ENCODE peak calls at places on chromosomes 7 and 10, in nine cellular contexts. One of them, this sample, is unnamed.

GRCh38 chr10:92342801-92343200 is 51.8 kb downstream of the MARCHF5 start:
- DNase-seq in H4: no peak
- DNase-seq in adipocyte: peak
- DNase-seq in germinal center: no peak
- DNase-seq in ovary: no peak
- DNase-seq in Karpas-422: no peak
- DNase-seq in stimulated activated CD4-positive, alpha-beta T cell treated with anti-CD3 and anti-CD28 coated beads, Interleukin-1b, Interleukin-23, amount 100 ng/mL, for 1 hour: no peak
- DNase-seq in lower lobe of right lung: no peak
- DNase-seq in SK-N-SH: no peak
- DNase-seq in this sample: no peak

GRCh38 chr10:104120061-104120460 is 1.9 kb upstream of the SFR1 start:
- DNase-seq in H4: no peak
- DNase-seq in adipocyte: peak
- DNase-seq in germinal center: no peak
- DNase-seq in ovary: no peak
- DNase-seq in Karpas-422: peak
- DNase-seq in stimulated activated CD4-positive, alpha-beta T cell treated with anti-CD3 and anti-CD28 coated beads, Interleukin-1b, Interleukin-23, amount 100 ng/mL, for 1 hour: no peak
- DNase-seq in lower lobe of right lung: no peak
- DNase-seq in SK-N-SH: no peak
- DNase-seq in this sample: no peak

GRCh38 chr10:23557777-23558176 is 118.9 kb downstream of the OTUD1 start:
- DNase-seq in H4: no peak
- DNase-seq in adipocyte: no peak
- DNase-seq in germinal center: no peak
- DNase-seq in ovary: no peak
- DNase-seq in Karpas-422: no peak
- DNase-seq in stimulated activated CD4-positive, alpha-beta T cell treated with anti-CD3 and anti-CD28 coated beads, Interleukin-1b, Interleukin-23, amount 100 ng/mL, for 1 hour: no peak
- DNase-seq in lower lobe of right lung: no peak
- DNase-seq in SK-N-SH: no peak
- DNase-seq in this sample: no peak

GRCh38 chr7:51311166-51311565 is 5.4 kb downstream of the COBL start:
- DNase-seq in H4: peak
- DNase-seq in adipocyte: no peak
- DNase-seq in germinal center: no peak
- DNase-seq in ovary: no peak
- DNase-seq in Karpas-422: no peak
- DNase-seq in stimulated activated CD4-positive, alpha-beta T cell treated with anti-CD3 and anti-CD28 coated beads, Interleukin-1b, Interleukin-23, amount 100 ng/mL, for 1 hour: no peak
- DNase-seq in lower lobe of right lung: no peak
- DNase-seq in SK-N-SH: no peak
- DNase-seq in this sample: no peak

GRCh38 chr7:139731802-139732470 is 45.9 kb downstream of the HIPK2 start:
- DNase-seq in H4: peak
- DNase-seq in adipocyte: peak
- DNase-seq in germinal center: no peak
- DNase-seq in ovary: no peak
- DNase-seq in Karpas-422: no peak
- DNase-seq in stimulated activated CD4-positive, alpha-beta T cell treated with anti-CD3 and anti-CD28 coated beads, Interleukin-1b, Interleukin-23, amount 100 ng/mL, for 1 hour: no peak
- DNase-seq in lower lobe of right lung: peak
- DNase-seq in SK-N-SH: no peak
- DNase-seq in this sample: peak

GRCh38 chr7:92404170-92404614 is 43.1 kb upstream of the GATAD1 start:
- DNase-seq in H4: no peak
- DNase-seq in adipocyte: no peak
- DNase-seq in germinal center: no peak
- DNase-seq in ovary: no peak
- DNase-seq in Karpas-422: no peak
- DNase-seq in stimulated activated CD4-positive, alpha-beta T cell treated with anti-CD3 and anti-CD28 coated beads, Interleukin-1b, Interleukin-23, amount 100 ng/mL, for 1 hour: no peak
- DNase-seq in lower lobe of right lung: no peak
- DNase-seq in SK-N-SH: no peak
- DNase-seq in this sample: no peak

GRCh38 chr10:119191881-119192280 is 13.3 kb upstream of the PRDX3 start:
- DNase-seq in H4: peak
- DNase-seq in adipocyte: no peak
- DNase-seq in germinal center: no peak
- DNase-seq in ovary: no peak
- DNase-seq in Karpas-422: no peak
- DNase-seq in stimulated activated CD4-positive, alpha-beta T cell treated with anti-CD3 and anti-CD28 coated beads, Interleukin-1b, Interleukin-23, amount 100 ng/mL, for 1 hour: no peak
- DNase-seq in lower lobe of right lung: no peak
- DNase-seq in SK-N-SH: no peak
- DNase-seq in this sample: no peak

GRCh38 chr7:132251327-132251659 is 325.0 kb downstream of the PLXNA4 start:
- DNase-seq in H4: peak
- DNase-seq in adipocyte: no peak
- DNase-seq in germinal center: no peak
- DNase-seq in ovary: peak
- DNase-seq in Karpas-422: no peak
- DNase-seq in stimulated activated CD4-positive, alpha-beta T cell treated with anti-CD3 and anti-CD28 coated beads, Interleukin-1b, Interleukin-23, amount 100 ng/mL, for 1 hour: no peak
- DNase-seq in lower lobe of right lung: peak
- DNase-seq in SK-N-SH: no peak
- DNase-seq in this sample: peak

GRCh38 chr7:73893342-73894101 is 32.6 kb downstream of the TMEM270 start:
- DNase-seq in H4: no peak
- DNase-seq in adipocyte: no peak
- DNase-seq in germinal center: no peak
- DNase-seq in ovary: no peak
- DNase-seq in Karpas-422: no peak
- DNase-seq in stimulated activated CD4-positive, alpha-beta T cell treated with anti-CD3 and anti-CD28 coated beads, Interleukin-1b, Interleukin-23, amount 100 ng/mL, for 1 hour: no peak
- DNase-seq in lower lobe of right lung: peak
- DNase-seq in SK-N-SH: no peak
- DNase-seq in this sample: peak

GRCh38 chr7:38007096-38007495 is 86.7 kb downstream of the EPDR1 start:
- DNase-seq in H4: no peak
- DNase-seq in adipocyte: no peak
- DNase-seq in germinal center: no peak
- DNase-seq in ovary: no peak
- DNase-seq in Karpas-422: no peak
- DNase-seq in stimulated activated CD4-positive, alpha-beta T cell treated with anti-CD3 and anti-CD28 coated beads, Interleukin-1b, Interleukin-23, amount 100 ng/mL, for 1 hour: no peak
- DNase-seq in lower lobe of right lung: no peak
- DNase-seq in SK-N-SH: no peak
- DNase-seq in this sample: no peak

GRCh38 chr7:66929170-66929569 is 8.1 kb downstream of the TMEM248 start:
- DNase-seq in H4: no peak
- DNase-seq in adipocyte: no peak
- DNase-seq in germinal center: no peak
- DNase-seq in ovary: no peak
- DNase-seq in Karpas-422: no peak
- DNase-seq in stimulated activated CD4-positive, alpha-beta T cell treated with anti-CD3 and anti-CD28 coated beads, Interleukin-1b, Interleukin-23, amount 100 ng/mL, for 1 hour: no peak
- DNase-seq in lower lobe of right lung: no peak
- DNase-seq in SK-N-SH: no peak
- DNase-seq in this sample: no peak

GRCh38 chr7:20785211-20786048 is 1.3 kb downstream of the SP8 start:
- DNase-seq in H4: peak
- DNase-seq in adipocyte: peak
- DNase-seq in germinal center: peak
- DNase-seq in ovary: no peak
- DNase-seq in Karpas-422: no peak
- DNase-seq in stimulated activated CD4-positive, alpha-beta T cell treated with anti-CD3 and anti-CD28 coated beads, Interleukin-1b, Interleukin-23, amount 100 ng/mL, for 1 hour: no peak
- DNase-seq in lower lobe of right lung: no peak
- DNase-seq in SK-N-SH: peak
- DNase-seq in this sample: peak

GRCh38 chr10:103474077-103474476 is 5.0 kb downstream of the CALHM3 start:
- DNase-seq in H4: no peak
- DNase-seq in adipocyte: no peak
- DNase-seq in germinal center: no peak
- DNase-seq in ovary: no peak
- DNase-seq in Karpas-422: no peak
- DNase-seq in stimulated activated CD4-positive, alpha-beta T cell treated with anti-CD3 and anti-CD28 coated beads, Interleukin-1b, Interleukin-23, amount 100 ng/mL, for 1 hour: no peak
- DNase-seq in lower lobe of right lung: no peak
- DNase-seq in SK-N-SH: no peak
- DNase-seq in this sample: no peak

GRCh38 chr7:157444843-157445135 is 108.0 kb downstream of the DNAJB6 start:
- DNase-seq in H4: no peak
- DNase-seq in adipocyte: no peak
- DNase-seq in germinal center: no peak
- DNase-seq in ovary: no peak
- DNase-seq in Karpas-422: no peak
- DNase-seq in stimulated activated CD4-positive, alpha-beta T cell treated with anti-CD3 and anti-CD28 coated beads, Interleukin-1b, Interleukin-23, amount 100 ng/mL, for 1 hour: no peak
- DNase-seq in lower lobe of right lung: peak
- DNase-seq in SK-N-SH: no peak
- DNase-seq in this sample: no peak

GRCh38 chr7:17849504-17849903 is 90.8 kb downstream of the SNX13 start:
- DNase-seq in H4: peak
- DNase-seq in adipocyte: peak
- DNase-seq in germinal center: no peak
- DNase-seq in ovary: no peak
- DNase-seq in Karpas-422: no peak
- DNase-seq in stimulated activated CD4-positive, alpha-beta T cell treated with anti-CD3 and anti-CD28 coated beads, Interleukin-1b, Interleukin-23, amount 100 ng/mL, for 1 hour: no peak
- DNase-seq in lower lobe of right lung: no peak
- DNase-seq in SK-N-SH: no peak
- DNase-seq in this sample: no peak

GRCh38 chr7:156616269-156617202 is 24.0 kb upstream of the RNF32 start:
- DNase-seq in H4: no peak
- DNase-seq in adipocyte: peak
- DNase-seq in germinal center: no peak
- DNase-seq in ovary: no peak
- DNase-seq in Karpas-422: no peak
- DNase-seq in stimulated activated CD4-positive, alpha-beta T cell treated with anti-CD3 and anti-CD28 coated beads, Interleukin-1b, Interleukin-23, amount 100 ng/mL, for 1 hour: no peak
- DNase-seq in lower lobe of right lung: no peak
- DNase-seq in SK-N-SH: peak
- DNase-seq in this sample: peak

GRCh38 chr7:124655990-124656389 is 109.6 kb downstream of the GPR37 start:
- DNase-seq in H4: no peak
- DNase-seq in adipocyte: no peak
- DNase-seq in germinal center: no peak
- DNase-seq in ovary: no peak
- DNase-seq in Karpas-422: no peak
- DNase-seq in stimulated activated CD4-positive, alpha-beta T cell treated with anti-CD3 and anti-CD28 coated beads, Interleukin-1b, Interleukin-23, amount 100 ng/mL, for 1 hour: no peak
- DNase-seq in lower lobe of right lung: no peak
- DNase-seq in SK-N-SH: no peak
- DNase-seq in this sample: no peak

GRCh38 chr7:132656846-132657776 is 80.8 kb upstream of the PLXNA4 start:
- DNase-seq in H4: no peak
- DNase-seq in adipocyte: peak
- DNase-seq in germinal center: peak
- DNase-seq in ovary: no peak
- DNase-seq in Karpas-422: peak
- DNase-seq in stimulated activated CD4-positive, alpha-beta T cell treated with anti-CD3 and anti-CD28 coated beads, Interleukin-1b, Interleukin-23, amount 100 ng/mL, for 1 hour: no peak
- DNase-seq in lower lobe of right lung: no peak
- DNase-seq in SK-N-SH: peak
- DNase-seq in this sample: peak

GRCh38 chr10:122368502-122369254 is 5.8 kb upstream of the PLEKHA1 start:
- DNase-seq in H4: no peak
- DNase-seq in adipocyte: no peak
- DNase-seq in germinal center: no peak
- DNase-seq in ovary: no peak
- DNase-seq in Karpas-422: no peak
- DNase-seq in stimulated activated CD4-positive, alpha-beta T cell treated with anti-CD3 and anti-CD28 coated beads, Interleukin-1b, Interleukin-23, amount 100 ng/mL, for 1 hour: no peak
- DNase-seq in lower lobe of right lung: no peak
- DNase-seq in SK-N-SH: no peak
- DNase-seq in this sample: no peak

GRCh38 chr10:86260564-86260963 is 106.0 kb downstream of the GRID1 start:
- DNase-seq in H4: no peak
- DNase-seq in adipocyte: no peak
- DNase-seq in germinal center: no peak
- DNase-seq in ovary: no peak
- DNase-seq in Karpas-422: no peak
- DNase-seq in stimulated activated CD4-positive, alpha-beta T cell treated with anti-CD3 and anti-CD28 coated beads, Interleukin-1b, Interleukin-23, amount 100 ng/mL, for 1 hour: no peak
- DNase-seq in lower lobe of right lung: no peak
- DNase-seq in SK-N-SH: no peak
- DNase-seq in this sample: no peak

GRCh38 chr7:108124820-108125219 is 5.3 kb downstream of the LAMB4 start:
- DNase-seq in H4: no peak
- DNase-seq in adipocyte: no peak
- DNase-seq in germinal center: no peak
- DNase-seq in ovary: no peak
- DNase-seq in Karpas-422: no peak
- DNase-seq in stimulated activated CD4-positive, alpha-beta T cell treated with anti-CD3 and anti-CD28 coated beads, Interleukin-1b, Interleukin-23, amount 100 ng/mL, for 1 hour: no peak
- DNase-seq in lower lobe of right lung: no peak
- DNase-seq in SK-N-SH: no peak
- DNase-seq in this sample: no peak

GRCh38 chr7:23544913-23545354 is 13.2 kb upstream of the TRA2A start:
- DNase-seq in H4: peak
- DNase-seq in adipocyte: peak
- DNase-seq in germinal center: peak
- DNase-seq in ovary: no peak
- DNase-seq in Karpas-422: peak
- DNase-seq in stimulated activated CD4-positive, alpha-beta T cell treated with anti-CD3 and anti-CD28 coated beads, Interleukin-1b, Interleukin-23, amount 100 ng/mL, for 1 hour: no peak
- DNase-seq in lower lobe of right lung: no peak
- DNase-seq in SK-N-SH: no peak
- DNase-seq in this sample: no peak

GRCh38 chr10:14008648-14009072 is 322.1 kb downstream of the FRMD4A start:
- DNase-seq in H4: no peak
- DNase-seq in adipocyte: peak
- DNase-seq in germinal center: no peak
- DNase-seq in ovary: no peak
- DNase-seq in Karpas-422: no peak
- DNase-seq in stimulated activated CD4-positive, alpha-beta T cell treated with anti-CD3 and anti-CD28 coated beads, Interleukin-1b, Interleukin-23, amount 100 ng/mL, for 1 hour: no peak
- DNase-seq in lower lobe of right lung: no peak
- DNase-seq in SK-N-SH: no peak
- DNase-seq in this sample: no peak

GRCh38 chr10:99573806-99574205 is 41.1 kb downstream of the NKX2-3 start:
- DNase-seq in H4: no peak
- DNase-seq in adipocyte: no peak
- DNase-seq in germinal center: no peak
- DNase-seq in ovary: no peak
- DNase-seq in Karpas-422: no peak
- DNase-seq in stimulated activated CD4-positive, alpha-beta T cell treated with anti-CD3 and anti-CD28 coated beads, Interleukin-1b, Interleukin-23, amount 100 ng/mL, for 1 hour: no peak
- DNase-seq in lower lobe of right lung: no peak
- DNase-seq in SK-N-SH: no peak
- DNase-seq in this sample: no peak

GRCh38 chr7:157009778-157010587 is 480 bp downstream of the MNX1 start:
- DNase-seq in H4: no peak
- DNase-seq in adipocyte: no peak
- DNase-seq in germinal center: no peak
- DNase-seq in ovary: no peak
- DNase-seq in Karpas-422: no peak
- DNase-seq in stimulated activated CD4-positive, alpha-beta T cell treated with anti-CD3 and anti-CD28 coated beads, Interleukin-1b, Interleukin-23, amount 100 ng/mL, for 1 hour: no peak
- DNase-seq in lower lobe of right lung: no peak
- DNase-seq in SK-N-SH: peak
- DNase-seq in this sample: no peak

GRCh38 chr7:12257582-12257981 is 46.5 kb downstream of the TMEM106B start:
- DNase-seq in H4: peak
- DNase-seq in adipocyte: peak
- DNase-seq in germinal center: peak
- DNase-seq in ovary: no peak
- DNase-seq in Karpas-422: peak
- DNase-seq in stimulated activated CD4-positive, alpha-beta T cell treated with anti-CD3 and anti-CD28 coated beads, Interleukin-1b, Interleukin-23, amount 100 ng/mL, for 1 hour: no peak
- DNase-seq in lower lobe of right lung: no peak
- DNase-seq in SK-N-SH: no peak
- DNase-seq in this sample: no peak

GRCh38 chr10:119215371-119215770 is 8.0 kb downstream of the GRK5 start:
- DNase-seq in H4: no peak
- DNase-seq in adipocyte: no peak
- DNase-seq in germinal center: no peak
- DNase-seq in ovary: no peak
- DNase-seq in Karpas-422: no peak
- DNase-seq in stimulated activated CD4-positive, alpha-beta T cell treated with anti-CD3 and anti-CD28 coated beads, Interleukin-1b, Interleukin-23, amount 100 ng/mL, for 1 hour: no peak
- DNase-seq in lower lobe of right lung: no peak
- DNase-seq in SK-N-SH: no peak
- DNase-seq in this sample: no peak